ENCODE peak calls at places on chromosomes 13 and 19, in ten cellular contexts. D is ascending aorta; N is fibroblast of mammary gland; T is HAP-1; Y is kidney; J is CD4-positive, alpha-beta memory T cell; X is effector memory CD4-positive, alpha-beta T cell; H is stomach; Q is dorsolateral prefrontal cortex; C is heart right ventricle. W is an unnamed sample.

GRCh38 chr13:24039621-24040475 is 120.7 kb upstream of the SPATA13 start:
- DNase-seq in H (no peak), J (no peak), Q (no peak), T (no peak), C (no peak), D (no peak), N (no peak), Y (no peak), X (no peak), W (no peak)

GRCh38 chr13:67515895-67516294 is 285.8 kb upstream of the PCDH9 start:
- DNase-seq in C (no peak), J (no peak), D (no peak), H (no peak), Y (no peak), N (peak; percentile 77), X (no peak), T (no peak), Q (no peak), W (no peak)

GRCh38 chr19:50003810-50004419 is 21.3 kb downstream of the VRK3 start:
- DNase-seq in D (peak; percentile 46), Y (no peak), Q (peak; percentile 59), J (no peak), H (peak; percentile 34), X (no peak), C (no peak), T (no peak), N (peak; percentile 80), W (peak; percentile 64)

GRCh38 chr13:38687246-38688229 is 661 bp downstream of the FREM2 start:
- DNase-seq in T (no peak), Y (peak; percentile 81), C (no peak), D (no peak), H (no peak), X (no peak), Q (no peak), J (no peak), N (peak; percentile 5), W (peak; percentile 62)

GRCh38 chr19:55027472-55028337 is 10.4 kb downstream of the GP6 start:
- DNase-seq in N (peak; percentile 2), X (no peak), C (no peak), H (no peak), Q (no peak), Y (no peak), D (no peak), T (no peak), J (no peak), W (no peak)

GRCh38 chr19:33394723-33395560 is 21.4 kb downstream of the CEBPG start:
- DNase-seq in N (no peak), H (no peak), T (no peak), X (no peak), Q (no peak), D (no peak), J (no peak), Y (peak; percentile 61), C (no peak), W (peak; percentile 53)

GRCh38 chr19:33047422-33047821 is 17.3 kb downstream of the RHPN2 start:
- DNase-seq in C (no peak), H (peak; percentile 83), N (no peak), X (no peak), Y (no peak), T (no peak), Q (no peak), J (no peak), D (no peak), W (no peak)

GRCh38 chr19:46963093-46963734 is 56.4 kb upstream of the NPAS1 start:
- DNase-seq in Q (no peak), X (no peak), D (no peak), H (no peak), Y (peak; percentile 29), C (no peak), T (no peak), J (no peak), N (peak; percentile 97), W (no peak)

GRCh38 chr13:108433976-108434375 is 164.5 kb downstream of the TNFSF13B start:
- DNase-seq in J (no peak), D (no peak), T (no peak), H (no peak), Q (no peak), C (no peak), N (no peak), X (no peak), Y (no peak), W (no peak)

GRCh38 chr19:1857648-1858326 is 5.6 kb downstream of the KLF16 start:
- DNase-seq in J (no peak), T (no peak), Q (no peak), X (no peak), D (no peak), H (no peak), Y (peak; percentile 80), N (no peak), C (no peak), W (no peak)
- H3K4me3 ChIP-seq in J (peak overlapping the region; percentile 77), T (no peak overlapping the region), Q (peak overlapping the region; percentile 55), X (no peak overlapping the region), D (peak overlapping the region; percentile 47), H (peak overlapping the region; percentile 44), Y (peak overlapping the region; percentile 44), N (no peak overlapping the region), C (peak overlapping the region; percentile 57), W (no peak overlapping the region)

DNA sequence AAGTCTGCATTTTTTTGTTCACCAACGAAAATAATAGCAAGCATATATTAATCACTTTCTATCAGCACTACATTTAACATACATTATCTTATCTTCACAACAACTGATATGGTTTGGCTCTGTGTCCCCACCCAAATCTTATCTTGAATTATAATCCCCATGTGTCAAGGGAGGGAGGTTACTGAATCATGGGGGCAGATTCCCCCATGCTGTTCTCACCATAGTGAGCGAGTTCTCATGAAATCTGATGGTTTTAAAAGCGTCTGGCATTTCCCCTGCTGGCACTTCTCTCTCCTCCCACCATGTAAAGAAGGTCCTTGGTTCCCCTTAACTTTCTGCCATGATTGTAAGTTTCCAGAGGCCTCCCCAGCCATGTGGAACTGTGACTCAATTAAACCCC is 235.7 kb upstream of the RXFP2 start:
- DNase-seq in D (no peak), H (no peak), C (no peak), J (no peak), Y (no peak), T (no peak), Q (no peak), N (no peak), X (no peak), W (no peak)
- H3K4me3 ChIP-seq in D (no peak overlapping the region), H (no peak overlapping the region), C (no peak overlapping the region), J (no peak overlapping the region), Y (no peak overlapping the region), T (no peak overlapping the region), Q (no peak overlapping the region), N (no peak overlapping the region), X (no peak overlapping the region), W (no peak overlapping the region)

GRCh38 chr19:2215281-2215751 is 20.8 kb downstream of the PLEKHJ1 start:
- DNase-seq in D (no peak), C (no peak), Y (no peak), N (no peak), J (peak; percentile 56), X (no peak), T (no peak), H (no peak), Q (no peak), W (no peak)

GRCh38 chr19:2217591-2217990 is 18.5 kb downstream of the PLEKHJ1 start:
- DNase-seq in J (no peak), C (no peak), X (no peak), D (no peak), Y (no peak), T (no peak), Q (no peak), N (no peak), H (no peak), W (no peak)

GRCh38 chr19:2213799-2214198 is 22.3 kb downstream of the PLEKHJ1 start:
- DNase-seq in X (no peak), H (no peak), J (no peak), D (no peak), Q (no peak), C (no peak), T (no peak), Y (no peak), N (peak; percentile 48), W (no peak)

GRCh38 chr19:2214253-2214652 is 21.9 kb downstream of the PLEKHJ1 start:
- DNase-seq in Q (no peak), H (no peak), D (no peak), C (no peak), Y (no peak), X (no peak), J (no peak), T (no peak), N (no peak), W (no peak)

GRCh38 chr19:2216361-2217225 is 19.5 kb downstream of the PLEKHJ1 start:
- DNase-seq in H (no peak), J (no peak), C (no peak), T (no peak), N (no peak), Y (no peak), X (no peak), Q (no peak), D (no peak), W (no peak)
- H3K4me3 ChIP-seq in H (no peak overlapping the region), J (no peak overlapping the region), C (no peak overlapping the region), T (no peak overlapping the region), N (no peak overlapping the region), Y (no peak overlapping the region), X (no peak overlapping the region), Q (no peak overlapping the region), D (no peak overlapping the region), W (no peak overlapping the region)

GRCh38 chr19:58396691-58397532 is 1.5 kb downstream of the RNF225 start:
- DNase-seq in Y (peak; percentile 72), Q (no peak), X (no peak), D (no peak), N (no peak), H (no peak), T (no peak), C (no peak), J (no peak), W (no peak)

GRCh38 chr19:58394821-58395219 is 636 bp upstream of the RNF225 start:
- DNase-seq in Q (no peak), N (no peak), Y (peak; percentile 58), D (no peak), X (no peak), H (no peak), T (no peak), J (no peak), C (no peak), W (no peak)

GRCh38 chr19:58397533-58398037 is 2.1 kb downstream of the RNF225 start:
- DNase-seq in H (no peak), J (no peak), C (no peak), D (no peak), Q (no peak), N (no peak), T (no peak), X (no peak), Y (peak; percentile 28), W (no peak)

GRCh38 chr19:58395220-58395978 is at the start of gene RNF225:
- DNase-seq in C (no peak), D (no peak), H (no peak), X (no peak), J (no peak), T (no peak), Y (peak; percentile 80), Q (no peak), N (peak; percentile 13), W (no peak)

DNA sequence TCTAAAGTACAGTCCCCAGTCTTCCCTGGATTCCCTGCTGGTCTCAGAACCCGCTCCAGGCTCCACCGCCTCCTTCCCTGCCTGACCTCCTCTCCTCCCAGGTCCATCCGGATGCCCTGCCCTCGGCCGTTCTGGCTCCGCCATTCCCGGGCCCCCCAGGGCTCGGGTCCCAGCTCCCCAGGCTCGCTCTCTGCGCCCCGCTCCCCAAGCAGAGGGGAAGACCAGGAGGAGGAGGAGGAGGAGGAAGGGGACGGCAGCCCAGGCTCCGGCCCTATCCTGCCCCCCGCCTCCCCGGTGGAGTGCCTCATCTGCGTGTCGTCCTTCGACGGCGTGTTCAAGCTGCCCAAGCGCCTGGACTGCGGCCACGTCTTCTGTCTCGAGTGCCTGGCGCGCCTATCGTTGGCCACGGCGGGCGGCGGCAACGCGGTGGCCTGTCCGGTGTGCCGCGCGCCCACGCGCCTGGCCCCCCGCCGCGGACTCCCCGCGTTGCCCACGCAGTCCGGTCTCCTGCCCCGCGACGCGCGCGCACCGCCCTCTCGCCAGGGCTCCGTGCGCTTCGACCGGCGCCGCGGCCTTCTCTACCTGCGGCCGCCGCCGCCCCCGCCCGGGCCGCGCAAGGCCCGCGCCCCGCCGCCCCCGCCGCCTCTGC is 647 bp downstream of the RNF225 start:
- DNase-seq in C (no peak), X (no peak), J (no peak), N (peak; percentile 32), H (no peak), Q (no peak), Y (no peak), T (no peak), D (no peak), W (no peak)
- H3K4me3 ChIP-seq in C (peak overlapping the region; percentile 51), X (no peak overlapping the region), J (no peak overlapping the region), N (no peak overlapping the region), H (no peak overlapping the region), Q (no peak overlapping the region), Y (no peak overlapping the region), T (no peak overlapping the region), D (no peak overlapping the region), W (no peak overlapping the region)